ENCODE peak calls at places on chromosomes 11 and 22, in six cellular contexts. One of them, this sample, is unnamed.

GRCh38 chr11:15816270-15816871 is 540.0 kb downstream of the SOX6 start:
- DNase-seq in AG09309: peak; percentile 56
- DNase-seq in cardiac muscle cell: peak; percentile 91
- DNase-seq in posterior cingulate gyrus: no peak
- DNase-seq in HCT116: no peak
- DNase-seq in NCI-H510A treated with DMSO at 0.1 percent for 48 hours: no peak
- DNase-seq in this sample: no peak

GRCh38 chr11:126163074-126163700 is 48.3 kb downstream of the RPUSD4 start:
- DNase-seq in AG09309: peak; percentile 64
- DNase-seq in NCI-H510A treated with DMSO at 0.1 percent for 48 hours: peak; percentile 40
- DNase-seq in HCT116: no peak
- DNase-seq in posterior cingulate gyrus: peak; percentile 84
- DNase-seq in cardiac muscle cell: peak; percentile 54
- DNase-seq in this sample: peak; percentile 38

GRCh38 chr11:134676516-134677287 is 264.7 kb upstream of the B3GAT1 start:
- DNase-seq in HCT116: no peak
- DNase-seq in AG09309: no peak
- DNase-seq in posterior cingulate gyrus: no peak
- DNase-seq in cardiac muscle cell: no peak
- DNase-seq in NCI-H510A treated with DMSO at 0.1 percent for 48 hours: no peak
- DNase-seq in this sample: no peak

GRCh38 chr22:47452184-47452583 is 689.7 kb downstream of the TBC1D22A start:
- DNase-seq in cardiac muscle cell: no peak
- DNase-seq in AG09309: no peak
- DNase-seq in posterior cingulate gyrus: no peak
- DNase-seq in NCI-H510A treated with DMSO at 0.1 percent for 48 hours: no peak
- DNase-seq in HCT116: peak; percentile 68
- DNase-seq in this sample: no peak

GRCh38 chr11:3894128-3894731 is 38.8 kb downstream of the STIM1 start:
- DNase-seq in NCI-H510A treated with DMSO at 0.1 percent for 48 hours: no peak
- DNase-seq in cardiac muscle cell: peak; percentile 46
- DNase-seq in HCT116: no peak
- DNase-seq in AG09309: no peak
- DNase-seq in posterior cingulate gyrus: no peak
- DNase-seq in this sample: no peak

GRCh38 chr11:114275295-114275694 is 20.9 kb upstream of the NNMT start:
- DNase-seq in posterior cingulate gyrus: no peak
- DNase-seq in AG09309: no peak
- DNase-seq in HCT116: no peak
- DNase-seq in NCI-H510A treated with DMSO at 0.1 percent for 48 hours: no peak
- DNase-seq in cardiac muscle cell: no peak
- DNase-seq in this sample: peak; percentile 74

GRCh38 chr22:50261615-50262459 is at the start of gene MAPK12:
- DNase-seq in posterior cingulate gyrus: no peak
- DNase-seq in AG09309: no peak
- DNase-seq in cardiac muscle cell: peak; percentile 68
- DNase-seq in NCI-H510A treated with DMSO at 0.1 percent for 48 hours: peak; percentile 15
- DNase-seq in HCT116: no peak
- DNase-seq in this sample: no peak

GRCh38 chr11:13777341-13777985 is 109.0 kb downstream of the FAR1 start:
- DNase-seq in NCI-H510A treated with DMSO at 0.1 percent for 48 hours: no peak
- DNase-seq in AG09309: no peak
- DNase-seq in posterior cingulate gyrus: no peak
- DNase-seq in cardiac muscle cell: no peak
- DNase-seq in HCT116: no peak
- DNase-seq in this sample: no peak

GRCh38 chr11:5737091-5737490 is 843 bp downstream of the OR56B1 start:
- DNase-seq in cardiac muscle cell: peak; percentile 40
- DNase-seq in NCI-H510A treated with DMSO at 0.1 percent for 48 hours: no peak
- DNase-seq in posterior cingulate gyrus: no peak
- DNase-seq in AG09309: peak; percentile 3
- DNase-seq in HCT116: no peak
- DNase-seq in this sample: no peak

GRCh38 chr22:46592390-46592872 is 27.8 kb upstream of the GRAMD4 start:
- DNase-seq in posterior cingulate gyrus: no peak
- DNase-seq in HCT116: no peak
- DNase-seq in cardiac muscle cell: peak; percentile 84
- DNase-seq in AG09309: peak; percentile 4
- DNase-seq in NCI-H510A treated with DMSO at 0.1 percent for 48 hours: no peak
- DNase-seq in this sample: peak; percentile 69

This sample was measured in Ammon's horn.